ENCODE peak calls at places on chromosomes 5 and 9, in nine cellular contexts. L, R, B, Q, C, E, N, I and J are unnamed samples.
A peak's percentile ranks its signal among the peaks of the same experiment; 100 is the strongest.

GRCh38 chr9:29241320-29241719 is 1668.0 kb upstream of the C9orf72 start:
- DNase-seq in L (peak; percentile 14), R (no peak), B (no peak), Q (no peak), C (no peak), E (no peak), N (no peak), I (no peak), J (no peak)

GRCh38 chr5:6468104-6468503 is 19.4 kb downstream of the UBE2QL1 start:
- DNase-seq in L (no peak), R (peak; percentile 31), B (no peak), Q (no peak), C (no peak), E (no peak), N (no peak), I (no peak), J (no peak)

GRCh38 chr5:163385276-163385675 is 52.1 kb upstream of the CCNG1 start:
- DNase-seq in L (no peak), R (no peak), B (no peak), Q (no peak), C (no peak), E (peak; percentile 96), N (no peak), I (no peak), J (no peak)

GRCh38 chr5:113294341-113295110 is 140.3 kb downstream of the TSSK1B start:
- DNase-seq in L (peak; percentile 79), R (peak; percentile 85), B (peak; percentile 77), Q (peak; percentile 5), C (peak; percentile 83), E (peak; percentile 96), N (peak; percentile 84), I (peak; percentile 77), J (peak; percentile 62)

GRCh38 chr9:131391504-131391903 is 2.4 kb upstream of the PRRC2B start:
- DNase-seq in L (no peak), R (no peak), B (no peak), Q (no peak), C (no peak), E (no peak), N (no peak), I (no peak), J (no peak)

GRCh38 chr5:90161399-90161798 is 248.2 kb downstream of the CETN3 start:
- DNase-seq in L (no peak), R (peak; percentile 57), B (peak; percentile 57), Q (peak; percentile 1), C (peak; percentile 30), E (peak; percentile 96), N (peak; percentile 33), I (peak; percentile 70), J (no peak)

GRCh38 chr9:99411068-99411467 is 189.0 kb downstream of the SEC61B start:
- DNase-seq in L (peak; percentile 46), R (no peak), B (no peak), Q (no peak), C (no peak), E (no peak), N (no peak), I (no peak), J (no peak)

GRCh38 chr9:82763631-82764030 is 299.3 kb downstream of the RASEF start:
- DNase-seq in L (no peak), R (peak; percentile 33), B (no peak), Q (peak; percentile 5), C (no peak), E (no peak), N (no peak), I (no peak), J (no peak)

GRCh38 chr9:37787059-37787458 is 2.2 kb upstream of the EXOSC3 start:
- DNase-seq in L (no peak), R (no peak), B (peak; percentile 50), Q (no peak), C (no peak), E (no peak), N (no peak), I (no peak), J (no peak)

GRCh38 chr9:37788328-37788727 is 3.5 kb upstream of the EXOSC3 start:
- DNase-seq in L (no peak), R (no peak), B (no peak), Q (no peak), C (no peak), E (no peak), N (no peak), I (no peak), J (no peak)

GRCh38 chr9:37790096-37790495 is 5.2 kb upstream of the EXOSC3 start:
- DNase-seq in L (no peak), R (no peak), B (no peak), Q (no peak), C (no peak), E (no peak), N (no peak), I (no peak), J (no peak)

GRCh38 chr9:37784291-37784639 is 599 bp downstream of the EXOSC3 start:
- DNase-seq in L (peak; percentile 20), R (no peak), B (no peak), Q (no peak), C (no peak), E (no peak), N (no peak), I (no peak), J (no peak)

DNA sequence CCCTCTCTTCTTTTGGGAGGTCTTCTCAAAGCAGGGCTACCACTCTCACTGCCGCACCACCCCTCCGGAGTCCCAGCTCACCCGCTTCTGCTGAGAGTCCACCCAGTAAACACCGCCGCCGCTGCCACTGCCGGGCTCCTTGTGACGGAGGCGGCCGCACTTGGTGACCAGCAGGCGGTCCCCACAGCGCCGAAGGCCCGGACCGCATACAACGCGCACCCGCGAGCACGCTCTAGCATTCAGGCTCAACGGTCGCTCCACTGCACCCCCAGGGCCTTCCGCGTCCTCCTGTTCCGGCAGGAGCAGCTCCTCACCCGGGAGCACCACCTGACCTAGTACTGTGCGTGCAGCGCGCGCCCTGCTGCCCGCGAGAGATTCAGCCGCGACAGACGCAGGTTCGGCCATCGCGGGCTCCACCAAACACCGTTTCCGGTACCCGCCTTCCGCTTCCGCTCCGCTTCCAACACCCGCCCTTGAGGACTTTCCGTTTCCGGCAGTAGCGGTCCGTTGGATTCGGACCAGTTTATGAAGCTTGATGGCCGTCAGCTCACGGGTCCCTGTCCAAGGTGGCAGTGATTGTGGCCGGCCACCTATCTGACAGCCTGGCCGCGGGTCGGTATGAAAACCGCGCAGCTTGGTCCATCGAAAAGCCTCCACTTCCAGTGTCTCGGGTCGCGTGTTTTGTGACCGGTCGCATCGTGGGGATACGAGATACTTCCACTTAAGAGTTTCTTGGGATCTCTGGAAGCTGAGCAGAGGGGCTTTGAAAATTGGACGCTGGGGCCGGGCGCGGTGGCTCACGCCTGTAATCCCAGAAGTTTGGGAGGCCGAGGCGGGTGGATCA is at the start of gene EXOSC3:
- DNase-seq in L (peak; percentile 92), R (peak; percentile 95), B (peak; percentile 94), Q (peak; percentile 94), C (peak; percentile 92), E (peak; percentile 91), N (peak; percentile 87), I (peak; percentile 64), J (peak; percentile 49)
- TF ChIP-seq CTCF in L (peak; percentile 24), R (peak; percentile 10), B (peak; percentile 18), Q (no peak), C (no peak), E (no peak), N (peak; percentile 6), I (no peak), J (no peak)

GRCh38 chr5:128844354-128844923 is 120.8 kb upstream of the SLC27A6 start:
- DNase-seq in L (no peak), R (no peak), B (no peak), Q (no peak), C (no peak), E (peak; percentile 53), N (no peak), I (no peak), J (no peak)
- TF ChIP-seq CTCF in L (peak; percentile 30), R (peak; percentile 63), B (peak; percentile 26), Q (peak; percentile 73), C (no peak), E (peak; percentile 28), N (no peak), I (no peak), J (peak; percentile 12)

GRCh38 chr9:96854877-96855273 is 561 bp upstream of the ZNF782 start:
- DNase-seq in L (no peak), R (no peak), B (no peak), Q (no peak), C (peak; percentile 39), E (no peak), N (no peak), I (no peak), J (no peak)

GRCh38 chr9:96854073-96854876 is at the start of gene ZNF782:
- DNase-seq in L (peak; percentile 92), R (peak; percentile 98), B (peak; percentile 94), Q (peak; percentile 92), C (peak; percentile 94), E (peak; percentile 96), N (peak; percentile 88), I (peak; percentile 84), J (peak; percentile 77)

GRCh38 chr9:96858018-96858573 is 3.8 kb upstream of the ZNF782 start:
- DNase-seq in L (peak; percentile 90), R (no peak), B (no peak), Q (no peak), C (no peak), E (peak; percentile 43), N (peak; percentile 29), I (no peak), J (no peak)

GRCh38 chr9:96858670-96859069 is 4.4 kb upstream of the ZNF782 start:
- DNase-seq in L (no peak), R (no peak), B (no peak), Q (no peak), C (no peak), E (no peak), N (no peak), I (no peak), J (no peak)

GRCh38 chr9:96856363-96857286 is 2.3 kb upstream of the ZNF782 start:
- DNase-seq in L (peak; percentile 67), R (peak; percentile 82), B (peak; percentile 65), Q (peak; percentile 76), C (peak; percentile 77), E (peak; percentile 81), N (peak; percentile 65), I (peak; percentile 61), J (peak; percentile 23)
- TF ChIP-seq CTCF in L (peak; percentile 90), R (peak; percentile 99), B (peak; percentile 93), Q (peak; percentile 99), C (peak; percentile 85), E (peak; percentile 96), N (peak; percentile 96), I (peak; percentile 75), J (peak; percentile 95)

GRCh38 chr9:127159949-127160610 is 37.6 kb upstream of the ANGPTL2 start:
- DNase-seq in L (no peak), R (no peak), B (no peak), Q (no peak), C (no peak), E (no peak), N (no peak), I (no peak), J (no peak)

GRCh38 chr9:127163409-127163808 is 41.0 kb upstream of the ANGPTL2 start:
- DNase-seq in L (peak; percentile 28), R (no peak), B (no peak), Q (peak; percentile 72), C (no peak), E (peak; percentile 77), N (peak; percentile 80), I (no peak), J (no peak)

GRCh38 chr9:127162567-127163365 is 40.3 kb upstream of the ANGPTL2 start:
- DNase-seq in L (no peak), R (no peak), B (no peak), Q (no peak), C (no peak), E (no peak), N (no peak), I (no peak), J (no peak)

GRCh38 chr9:127161081-127161621 is 38.7 kb upstream of the ANGPTL2 start:
- DNase-seq in L (no peak), R (no peak), B (no peak), Q (no peak), C (no peak), E (no peak), N (no peak), I (no peak), J (no peak)

GRCh38 chr9:127162046-127162445 is 39.6 kb upstream of the ANGPTL2 start:
- DNase-seq in L (peak; percentile 17), R (no peak), B (no peak), Q (peak; percentile 14), C (no peak), E (no peak), N (no peak), I (no peak), J (no peak)
- TF ChIP-seq CTCF in L (no peak), R (no peak), B (no peak), Q (no peak), C (no peak), E (no peak), N (no peak), I (no peak), J (no peak)